ENCODE peak calls at places on chromosome 18, in four cellular contexts. One of them, this sample, is unnamed.

GRCh38 chr18:21100141-21100540 is 11.5 kb downstream of the ROCK1 start:
- DNase-seq in HepG2: no peak
- DNase-seq in H1: no peak
- DNase-seq in GM12878: no peak
- DNase-seq in this sample: no peak

GRCh38 chr18:54957295-54957694 is 2.0 kb downstream of the CCDC68 start:
- DNase-seq in H1: no peak
- DNase-seq in HepG2: peak; percentile 40
- DNase-seq in GM12878: no peak
- DNase-seq in this sample: no peak

GRCh38 chr18:78528437-78529228 is 451.0 kb upstream of the SALL3 start:
- DNase-seq in HepG2: no peak
- DNase-seq in H1: no peak
- DNase-seq in GM12878: no peak
- DNase-seq in this sample: no peak

GRCh38 chr18:76131738-76132137 is 363.3 kb downstream of the ZNF516 start:
- DNase-seq in H1: no peak
- DNase-seq in HepG2: no peak
- DNase-seq in GM12878: no peak
- DNase-seq in this sample: no peak

GRCh38 chr18:2589345-2590060 is 18.1 kb downstream of the NDC80 start:
- DNase-seq in H1: no peak
- DNase-seq in GM12878: no peak
- DNase-seq in HepG2: peak; percentile 78
- DNase-seq in this sample: no peak

GRCh38 chr18:77080283-77080682 is 52.3 kb downstream of the MBP start:
- DNase-seq in GM12878: peak; percentile 62
- DNase-seq in HepG2: no peak
- DNase-seq in H1: no peak
- DNase-seq in this sample: no peak

GRCh38 chr18:33914399-33914798 is 310.3 kb downstream of the NOL4 start:
- DNase-seq in GM12878: no peak
- DNase-seq in HepG2: no peak
- DNase-seq in H1: no peak
- DNase-seq in this sample: no peak

GRCh38 chr18:6729247-6730091 is at the start of gene ARHGAP28:
- DNase-seq in HepG2: no peak
- DNase-seq in GM12878: no peak
- DNase-seq in H1: peak; percentile 71
- DNase-seq in this sample: peak; percentile 83

GRCh38 chr18:70662588-70662987 is 373.7 kb downstream of the SOCS6 start:
- DNase-seq in HepG2: no peak
- DNase-seq in GM12878: no peak
- DNase-seq in H1: no peak
- DNase-seq in this sample: no peak

DNA sequence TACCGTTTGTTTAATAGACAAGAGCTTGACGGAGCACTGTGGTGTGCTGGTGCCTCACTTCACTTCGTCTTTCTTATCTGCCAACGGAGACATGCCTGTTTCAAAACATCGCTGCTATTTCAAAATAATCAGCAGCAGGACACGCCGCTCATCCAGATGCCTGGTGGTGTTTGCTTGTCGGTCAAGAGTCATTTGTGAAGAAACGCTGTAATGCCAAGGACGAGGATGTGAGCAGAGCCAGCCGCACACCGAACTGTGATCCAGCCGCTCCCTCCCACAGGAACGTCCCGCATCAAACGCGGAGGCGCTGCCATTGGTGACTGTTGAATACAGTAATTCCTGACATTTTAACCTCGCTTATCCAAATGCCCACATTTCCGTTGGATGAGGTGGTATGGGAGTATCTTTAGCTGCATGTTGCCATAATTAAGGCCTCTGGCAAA is 432.4 kb downstream of the FBXO15 start:
- DNase-seq in GM12878: no peak
- DNase-seq in HepG2: no peak
- DNase-seq in H1: no peak
- DNase-seq in this sample: no peak
- H3K4me1 ChIP-seq in GM12878: no peaks in the 10 kb centered on the region
- H3K4me1 ChIP-seq in HepG2: no peaks in the 10 kb centered on the region
- H3K4me1 ChIP-seq in H1: no peaks in the 10 kb centered on the region
- H3K4me1 ChIP-seq in this sample: no peaks in the 10 kb centered on the region

DNA sequence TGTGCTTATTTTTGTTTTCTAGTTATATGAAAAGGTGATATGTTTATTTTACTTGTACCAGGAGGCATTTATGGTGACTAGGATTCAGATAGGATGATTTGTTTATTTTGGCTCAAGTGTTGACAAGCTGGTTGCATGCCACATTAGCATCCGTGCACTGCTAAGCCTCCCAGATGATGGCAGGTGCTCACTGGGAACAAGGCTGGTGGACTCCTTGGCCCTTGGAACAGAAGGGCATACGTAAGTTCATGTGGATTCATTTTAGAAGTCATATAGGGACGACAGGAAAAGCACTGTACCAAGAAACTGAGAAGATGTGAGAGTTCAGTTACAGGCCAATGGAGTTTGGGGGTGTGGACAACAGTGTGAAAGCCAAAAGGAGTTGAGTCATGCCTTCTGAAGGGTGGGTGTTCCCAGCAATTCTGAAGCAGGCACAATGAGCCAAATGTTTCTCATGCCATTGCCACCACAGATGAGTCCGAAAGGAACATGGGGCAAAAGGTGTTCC is 166.2 kb downstream of the PHLPP1 start:
- DNase-seq in GM12878: no peak
- DNase-seq in HepG2: no peak
- DNase-seq in H1: no peak
- DNase-seq in this sample: no peak
- TF ChIP-seq SUZ12 in GM12878: no peak
- TF ChIP-seq SUZ12 in HepG2: no peak
- TF ChIP-seq SUZ12 in H1: no peak
- TF ChIP-seq SUZ12 in this sample: no peak

GRCh38 chr18:26965206-26965605 is 99.7 kb upstream of the AQP4 start:
- DNase-seq in H1: no peak
- DNase-seq in HepG2: no peak
- DNase-seq in GM12878: no peak
- DNase-seq in this sample: no peak

GRCh38 chr18:26963292-26963691 is 97.8 kb upstream of the AQP4 start:
- DNase-seq in HepG2: no peak
- DNase-seq in GM12878: no peak
- DNase-seq in H1: no peak
- DNase-seq in this sample: no peak

GRCh38 chr18:26956894-26957293 is 91.4 kb upstream of the AQP4 start:
- DNase-seq in H1: peak; percentile 83
- DNase-seq in GM12878: no peak
- DNase-seq in HepG2: no peak
- DNase-seq in this sample: peak; percentile 55

GRCh38 chr18:26960901-26961300 is 95.4 kb upstream of the AQP4 start:
- DNase-seq in HepG2: no peak
- DNase-seq in H1: no peak
- DNase-seq in GM12878: no peak
- DNase-seq in this sample: no peak

GRCh38 chr18:26961805-26962204 is 96.3 kb upstream of the AQP4 start:
- DNase-seq in H1: no peak
- DNase-seq in GM12878: no peak
- DNase-seq in HepG2: no peak
- DNase-seq in this sample: no peak
- TF ChIP-seq ZNF274 in H1: no peak
- TF ChIP-seq ZNF274 in GM12878: no peak
- TF ChIP-seq ZNF274 in HepG2: no peak
- TF ChIP-seq ZNF274 in this sample: no peak

DNA sequence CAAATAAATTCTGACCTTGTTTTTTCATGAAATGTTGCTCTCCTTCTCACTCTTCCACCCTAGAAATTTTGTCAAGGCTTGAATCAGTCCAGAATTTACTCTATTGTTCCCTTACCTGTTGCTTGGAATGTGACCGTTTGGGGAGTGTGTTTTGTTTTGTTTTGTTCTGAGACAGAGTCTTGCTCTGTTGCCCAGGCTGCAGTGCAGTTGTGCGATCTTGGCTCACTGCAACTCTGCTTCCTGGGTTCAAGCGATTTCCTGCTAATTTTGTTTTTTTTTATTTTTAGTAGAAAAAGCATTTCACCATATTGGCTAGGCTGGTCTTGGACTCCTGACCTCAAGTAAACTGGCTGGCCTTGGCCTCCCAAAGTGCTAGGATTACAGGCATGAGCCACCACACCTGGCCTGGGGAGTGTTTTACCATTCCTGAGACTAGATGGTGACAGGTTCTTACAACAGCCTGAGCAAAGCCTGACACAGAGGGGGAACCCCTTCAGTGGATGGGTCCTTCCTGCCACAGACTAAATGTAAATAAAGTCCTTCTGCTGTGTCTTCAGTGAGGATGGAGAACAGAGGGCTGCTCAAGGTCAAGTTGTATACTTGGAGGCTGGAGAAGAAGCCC is 52.0 kb downstream of the HAUS1 start:
- DNase-seq in H1: no peak
- DNase-seq in GM12878: no peak
- DNase-seq in HepG2: no peak
- DNase-seq in this sample: no peak
- H3K4me1 ChIP-seq in H1: peaks cover 11% of the 10 kb centered on the region
- H3K4me1 ChIP-seq in GM12878: peaks cover 8% of the 10 kb centered on the region
- H3K4me1 ChIP-seq in HepG2: peaks cover 18% of the 10 kb centered on the region
- H3K4me1 ChIP-seq in this sample: peaks cover 16% of the 10 kb centered on the region